ENCODE peak calls at places on chromosomes 13 and 19, in nine cellular contexts. U is testis; N is tibial nerve; D is CD8-positive, alpha-beta T cell; Z is astrocyte of the spinal cord; C is fibroblast of the aortic adventitia; X is mucosa of descending colon; K is breast epithelium; R is MM.1S. E is an unnamed sample.

GRCh38 chr13:67119481-67119883 is 110.7 kb downstream of the PCDH9 start:
- DNase-seq in C (peak), U (no peak), K (no peak), Z (peak), D (no peak), N (no peak), X (no peak), R (no peak), E (no peak)

GRCh38 chr19:19262190-19263057 is 10.7 kb downstream of the TM6SF2 start:
- DNase-seq in Z (no peak), X (no peak), R (no peak), D (no peak), C (no peak), N (no peak), K (no peak), U (no peak), E (peak)

GRCh38 chr13:113664751-113665581 is 2.1 kb upstream of the GRK1 start:
- DNase-seq in X (peak), K (peak), Z (no peak), R (no peak), D (no peak), C (no peak), U (no peak), N (peak), E (no peak)

GRCh38 chr13:79525458-79525857 is 44.5 kb downstream of the NDFIP2 start:
- DNase-seq in R (no peak), X (no peak), N (no peak), C (no peak), U (no peak), K (no peak), Z (no peak), D (no peak), E (no peak)

GRCh38 chr13:110047511-110047910 is 259.4 kb downstream of the COL4A1 start:
- DNase-seq in K (no peak), Z (peak), C (peak), N (no peak), X (no peak), D (no peak), U (peak), R (no peak), E (peak)

GRCh38 chr13:98143601-98144500 is 957 bp downstream of the FARP1 start:
- DNase-seq in K (no peak), R (peak), C (peak), D (no peak), N (peak), U (peak), Z (peak), X (peak), E (peak)

GRCh38 chr13:90105881-90106496 is 1241.5 kb upstream of the MIR17HG start:
- DNase-seq in U (no peak), R (no peak), Z (no peak), X (no peak), C (peak), N (no peak), D (no peak), K (no peak), E (no peak)

GRCh38 chr19:17902701-17903100 is 30.1 kb upstream of the CCDC124 start:
- DNase-seq in R (no peak), Z (peak), D (no peak), U (no peak), N (no peak), X (no peak), K (no peak), C (peak), E (no peak)

GRCh38 chr13:113046883-113047244 is 58.7 kb upstream of the F7 start:
- DNase-seq in D (no peak), N (no peak), K (no peak), C (no peak), U (no peak), R (no peak), Z (no peak), X (no peak), E (no peak)

GRCh38 chr13:24127116-24127631 is 33.3 kb upstream of the SPATA13 start:
- DNase-seq in C (no peak), Z (peak), N (no peak), D (no peak), X (peak), K (no peak), R (no peak), U (no peak), E (no peak)

GRCh38 chr19:6711078-6711361 is 9.4 kb downstream of the C3 start:
- DNase-seq in X (no peak), R (no peak), D (no peak), U (no peak), Z (no peak), C (no peak), N (no peak), K (no peak), E (no peak)

GRCh38 chr19:6711605-6712004 is 8.8 kb downstream of the C3 start:
- DNase-seq in K (no peak), D (no peak), Z (no peak), X (no peak), U (no peak), C (no peak), R (no peak), N (no peak), E (no peak)

GRCh38 chr19:6712231-6712630 is 8.2 kb downstream of the C3 start:
- DNase-seq in K (no peak), X (no peak), U (no peak), N (no peak), D (no peak), Z (no peak), C (no peak), R (no peak), E (no peak)

GRCh38 chr19:6709549-6709948 is 10.9 kb downstream of the C3 start:
- DNase-seq in K (no peak), X (no peak), U (no peak), Z (no peak), D (no peak), C (no peak), R (no peak), N (no peak), E (no peak)

GRCh38 chr19:6710273-6711077 is 10.0 kb downstream of the C3 start:
- DNase-seq in C (no peak), R (no peak), X (no peak), K (no peak), Z (no peak), D (no peak), U (no peak), N (no peak), E (no peak)
- TF ChIP-seq CTCF in C (no peak), R (peak), X (no peak), K (no peak), Z (no peak), D (no peak), U (no peak), N (no peak), E (no peak)

GRCh38 chr13:61253105-61253877 is 162.4 kb downstream of the PCDH20 start:
- DNase-seq in U (no peak), R (no peak), N (no peak), Z (no peak), K (no peak), C (no peak), X (no peak), D (no peak), E (no peak)

GRCh38 chr13:61252213-61252612 is 163.4 kb downstream of the PCDH20 start:
- DNase-seq in C (no peak), N (no peak), K (no peak), R (no peak), X (no peak), Z (no peak), U (no peak), D (no peak), E (no peak)

GRCh38 chr13:61246351-61246750 is 169.3 kb downstream of the PCDH20 start:
- DNase-seq in X (no peak), C (no peak), N (no peak), D (no peak), Z (no peak), K (no peak), R (no peak), U (no peak), E (no peak)

DNA sequence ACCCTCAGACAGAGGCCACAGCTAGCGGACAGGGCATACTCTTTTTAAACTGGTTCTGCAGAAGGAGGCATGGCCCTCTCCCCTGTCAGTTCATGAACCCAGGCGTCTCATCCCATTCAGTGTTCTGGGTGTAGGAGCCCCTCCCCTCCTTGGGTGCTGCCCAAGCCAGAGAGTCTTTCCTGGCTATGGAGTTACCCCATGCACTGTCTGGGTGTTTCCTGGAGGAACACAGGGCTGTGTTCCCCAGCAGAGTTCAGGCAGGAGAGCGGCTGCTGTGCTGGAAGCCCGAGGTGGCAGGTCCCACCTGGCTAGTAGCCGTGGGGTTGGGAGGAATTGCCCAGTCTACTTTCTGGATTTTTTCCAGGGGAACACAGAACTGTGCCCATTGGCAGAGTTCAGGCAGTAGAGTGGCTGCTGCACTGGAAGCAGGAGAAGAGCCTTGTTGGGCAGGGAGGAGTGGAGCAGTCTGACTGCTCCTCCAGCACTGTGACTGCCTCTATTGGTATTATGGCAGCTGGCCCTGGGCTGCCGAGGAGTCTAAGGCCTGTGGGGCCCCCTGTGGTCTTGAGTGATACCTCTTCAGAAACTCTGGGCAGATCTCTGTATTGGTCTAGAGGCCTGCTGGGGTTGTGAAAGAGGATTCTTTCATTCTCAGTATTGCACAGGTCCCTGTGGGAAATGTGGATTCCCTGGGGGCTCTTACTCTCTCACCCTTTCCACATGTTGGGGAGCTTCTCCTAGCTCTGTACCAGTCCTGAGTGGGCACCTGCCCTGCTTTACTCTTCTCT is 168.3 kb downstream of the PCDH20 start:
- DNase-seq in K (no peak), X (no peak), Z (no peak), U (no peak), N (no peak), R (no peak), C (no peak), D (no peak), E (no peak)
- TF ChIP-seq CTCF in K (no peak), X (no peak), Z (no peak), U (no peak), N (no peak), R (no peak), C (no peak), D (no peak), E (no peak)

GRCh38 chr19:2611483-2612464 is 90.7 kb downstream of the GNG7 start:
- DNase-seq in Z (no peak), N (no peak), D (no peak), X (no peak), R (no peak), C (no peak), K (no peak), U (no peak), E (no peak)
- TF ChIP-seq CTCF in Z (no peak), N (no peak), D (peak), X (no peak), R (peak), C (no peak), K (no peak), U (no peak), E (peak)

DNA sequence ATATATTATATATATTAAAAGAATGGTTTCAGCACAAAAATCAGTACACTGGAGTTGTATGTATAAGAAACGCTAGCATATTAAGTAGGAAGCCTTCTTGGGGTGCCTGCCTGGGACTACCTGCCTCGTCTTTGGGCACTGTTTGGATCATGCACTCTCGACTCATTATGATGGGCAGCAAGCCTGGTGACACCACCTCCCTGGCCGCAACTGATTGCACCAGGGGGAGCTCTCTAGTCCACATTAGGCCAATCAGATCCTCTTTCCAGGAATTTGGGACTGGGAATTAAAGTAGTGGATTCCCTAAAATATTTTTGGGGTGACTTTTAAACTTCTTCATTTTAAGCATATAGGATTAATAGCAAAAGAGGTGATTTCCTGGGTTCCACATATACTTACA is 56.0 kb upstream of the RGCC start:
- DNase-seq in R (no peak), N (no peak), X (no peak), Z (no peak), U (no peak), C (no peak), D (no peak), K (no peak), E (no peak)
- TF ChIP-seq CTCF in R (no peak), N (no peak), X (no peak), Z (no peak), U (no peak), C (no peak), D (no peak), K (no peak), E (no peak)

GRCh38 chr19:49086296-49086695 is 1.0 kb downstream of the SNRNP70 start:
- DNase-seq in D (no peak), R (no peak), N (no peak), X (no peak), K (no peak), Z (no peak), C (no peak), U (no peak), E (no peak)
- TF ChIP-seq CTCF in D (no peak), R (no peak), N (no peak), X (no peak), K (no peak), Z (no peak), C (no peak), U (no peak), E (no peak)

E was measured in endothelial cell.